ENCODE peak calls at places on chromosomes 3 and 15, in four cellular contexts. One of them, this sample, is unnamed.

GRCh38 chr15:31573759-31574158 is 247.1 kb downstream of the KLF13 start:
- DNase-seq in heart left ventricle: no peak
- DNase-seq in psoas muscle: no peak
- DNase-seq in RWPE2: no peak
- DNase-seq in this sample: no peak

GRCh38 chr15:77966540-77967290 is 110.8 kb downstream of the TBC1D2B start:
- DNase-seq in RWPE2: peak; percentile 66
- DNase-seq in psoas muscle: peak; percentile 73
- DNase-seq in heart left ventricle: no peak
- DNase-seq in this sample: peak; percentile 82

GRCh38 chr3:173066044-173066679 is 74.9 kb downstream of the SPATA16 start:
- DNase-seq in heart left ventricle: peak; percentile 61
- DNase-seq in RWPE2: no peak
- DNase-seq in psoas muscle: no peak
- DNase-seq in this sample: peak; percentile 43

GRCh38 chr3:126551066-126551838 is 7.5 kb downstream of the C3orf22 start:
- DNase-seq in RWPE2: no peak
- DNase-seq in heart left ventricle: peak; percentile 46
- DNase-seq in psoas muscle: peak; percentile 48
- DNase-seq in this sample: peak; percentile 69

GRCh38 chr15:101675015-101675414 is 22.8 kb upstream of the TM2D3 start:
- DNase-seq in heart left ventricle: no peak
- DNase-seq in psoas muscle: no peak
- DNase-seq in RWPE2: no peak
- DNase-seq in this sample: peak; percentile 74

GRCh38 chr3:184637705-184638104 is 74.2 kb downstream of the MAGEF1 start:
- DNase-seq in psoas muscle: no peak
- DNase-seq in heart left ventricle: no peak
- DNase-seq in RWPE2: no peak
- DNase-seq in this sample: peak; percentile 50

GRCh38 chr15:27820232-27820631 is 278.9 kb downstream of the OCA2 start:
- DNase-seq in heart left ventricle: no peak
- DNase-seq in RWPE2: no peak
- DNase-seq in psoas muscle: no peak
- DNase-seq in this sample: no peak

GRCh38 chr3:109098245-109098644 is 19.7 kb downstream of the MORC1 start:
- DNase-seq in heart left ventricle: no peak
- DNase-seq in psoas muscle: no peak
- DNase-seq in RWPE2: no peak
- DNase-seq in this sample: no peak

GRCh38 chr3:31503456-31503855 is 29.3 kb upstream of the STT3B start:
- DNase-seq in RWPE2: no peak
- DNase-seq in heart left ventricle: no peak
- DNase-seq in psoas muscle: no peak
- DNase-seq in this sample: no peak

GRCh38 chr3:134369231-134369741 is 5.0 kb downstream of the AMOTL2 start:
- DNase-seq in heart left ventricle: no peak
- DNase-seq in RWPE2: no peak
- DNase-seq in psoas muscle: peak; percentile 36
- DNase-seq in this sample: peak; percentile 91
- H3K36me3 ChIP-seq in heart left ventricle: peaks cover 57% of the 10 kb centered on the region
- H3K36me3 ChIP-seq in RWPE2: peaks cover 92% of the 10 kb centered on the region
- H3K36me3 ChIP-seq in psoas muscle: peaks cover 72% of the 10 kb centered on the region
- H3K36me3 ChIP-seq in this sample: peaks cover 90% of the 10 kb centered on the region

GRCh38 chr15:40053234-40054055 is 14.5 kb upstream of the SRP14 start:
- DNase-seq in RWPE2: no peak
- DNase-seq in psoas muscle: no peak
- DNase-seq in heart left ventricle: no peak
- DNase-seq in this sample: no peak
- TF ChIP-seq CTCF in RWPE2: no peak
- TF ChIP-seq CTCF in psoas muscle: no peak
- TF ChIP-seq CTCF in heart left ventricle: no peak
- TF ChIP-seq CTCF in this sample: peak; percentile 11

DNA sequence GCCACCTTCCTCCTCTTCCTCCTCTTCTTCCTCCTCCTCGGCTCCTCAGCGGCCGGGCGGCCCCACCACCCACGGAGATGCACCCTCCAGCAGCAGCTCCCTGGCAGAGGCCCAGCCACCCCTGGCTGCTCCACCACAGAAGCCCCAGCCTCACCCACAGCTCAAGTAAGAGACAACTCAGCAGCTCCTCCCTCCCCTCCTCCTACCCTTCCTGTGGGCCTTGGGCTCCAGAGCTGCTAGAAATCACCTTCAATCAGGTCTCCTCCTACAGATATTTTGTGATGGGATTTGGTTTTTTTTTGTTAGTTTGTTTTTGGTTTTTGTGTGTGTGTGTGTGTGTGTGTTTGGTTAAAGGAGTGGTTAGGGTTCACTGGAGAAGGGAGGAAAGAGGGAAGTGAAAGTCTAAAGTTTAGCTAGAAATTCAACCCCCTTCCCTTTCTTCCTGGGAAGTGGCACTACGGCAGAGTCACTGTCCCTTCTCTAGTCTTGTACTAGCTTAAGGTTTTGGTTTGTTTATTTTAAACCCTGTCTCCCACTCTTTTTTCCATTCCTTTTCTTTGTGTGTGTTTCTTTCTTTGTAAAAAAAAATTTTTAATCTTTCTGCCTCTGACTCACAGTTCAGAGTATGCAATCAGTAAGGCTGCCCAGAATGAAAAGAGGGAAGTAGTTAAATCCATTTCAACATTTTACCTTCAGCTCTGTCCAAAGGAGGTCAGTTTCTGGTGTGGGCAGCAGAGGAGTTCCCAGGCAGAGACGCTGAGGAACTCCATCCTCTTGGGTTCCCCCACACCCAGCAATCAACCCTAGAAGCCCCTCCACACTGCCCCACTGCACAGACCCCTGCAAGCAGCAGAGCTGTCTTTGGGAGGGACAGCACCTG is 29.0 kb upstream of the TIMP4 start:
- DNase-seq in heart left ventricle: peak; percentile 81
- DNase-seq in psoas muscle: no peak
- DNase-seq in RWPE2: no peak
- DNase-seq in this sample: peak; percentile 79
- H3K4me1 ChIP-seq in heart left ventricle: no peaks in the 10 kb centered on the region
- H3K4me1 ChIP-seq in psoas muscle: no peaks in the 10 kb centered on the region
- H3K4me1 ChIP-seq in RWPE2: peaks cover 22% of the 10 kb centered on the region
- H3K4me1 ChIP-seq in this sample: peaks cover 26% of the 10 kb centered on the region

GRCh38 chr3:51698209-51698608 is 8.7 kb upstream of the GRM2 start:
- DNase-seq in heart left ventricle: no peak
- DNase-seq in RWPE2: no peak
- DNase-seq in psoas muscle: no peak
- DNase-seq in this sample: peak; percentile 79

GRCh38 chr3:51703026-51703775 is 3.7 kb upstream of the GRM2 start:
- DNase-seq in heart left ventricle: peak; percentile 39
- DNase-seq in psoas muscle: peak; percentile 31
- DNase-seq in RWPE2: no peak
- DNase-seq in this sample: peak; percentile 76

GRCh38 chr3:51702156-51702555 is 4.7 kb upstream of the GRM2 start:
- DNase-seq in heart left ventricle: peak; percentile 15
- DNase-seq in psoas muscle: no peak
- DNase-seq in RWPE2: no peak
- DNase-seq in this sample: no peak

GRCh38 chr3:51696954-51697353 is 9.9 kb upstream of the GRM2 start:
- DNase-seq in psoas muscle: no peak
- DNase-seq in RWPE2: no peak
- DNase-seq in heart left ventricle: no peak
- DNase-seq in this sample: no peak

GRCh38 chr3:51700403-51700802 is 6.5 kb upstream of the GRM2 start:
- DNase-seq in RWPE2: no peak
- DNase-seq in heart left ventricle: peak; percentile 4
- DNase-seq in psoas muscle: no peak
- DNase-seq in this sample: peak; percentile 80
- H3K36me3 ChIP-seq in RWPE2: peaks cover 20% of the 10 kb centered on the region
- H3K36me3 ChIP-seq in heart left ventricle: peaks cover 13% of the 10 kb centered on the region
- H3K36me3 ChIP-seq in psoas muscle: peaks cover 80% of the 10 kb centered on the region
- H3K36me3 ChIP-seq in this sample: peaks cover 8% of the 10 kb centered on the region

DNA sequence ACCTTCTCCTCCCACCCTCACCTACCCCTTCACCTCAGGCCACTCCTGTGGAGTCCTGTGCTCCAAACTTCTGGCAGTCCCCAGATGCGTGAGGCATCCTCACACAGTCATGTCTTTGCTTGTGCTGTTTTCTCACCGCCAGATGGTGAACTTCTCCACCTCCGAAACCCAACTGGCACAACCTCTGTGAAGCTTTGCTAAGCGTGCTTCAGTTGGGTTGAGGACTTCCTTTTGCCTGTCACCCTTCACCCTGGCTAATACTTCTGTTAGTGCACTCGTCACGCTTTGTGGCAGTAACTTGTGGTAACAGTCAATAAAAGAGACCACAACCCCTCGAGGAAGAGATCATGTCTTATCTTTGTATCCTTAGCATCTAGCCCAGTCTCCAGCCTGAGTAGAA is 42.0 kb upstream of the SKOR1 start:
- DNase-seq in RWPE2: no peak
- DNase-seq in heart left ventricle: no peak
- DNase-seq in psoas muscle: no peak
- DNase-seq in this sample: no peak
- TF ChIP-seq CTCF in RWPE2: no peak
- TF ChIP-seq CTCF in heart left ventricle: no peak
- TF ChIP-seq CTCF in psoas muscle: no peak
- TF ChIP-seq CTCF in this sample: no peak

DNA sequence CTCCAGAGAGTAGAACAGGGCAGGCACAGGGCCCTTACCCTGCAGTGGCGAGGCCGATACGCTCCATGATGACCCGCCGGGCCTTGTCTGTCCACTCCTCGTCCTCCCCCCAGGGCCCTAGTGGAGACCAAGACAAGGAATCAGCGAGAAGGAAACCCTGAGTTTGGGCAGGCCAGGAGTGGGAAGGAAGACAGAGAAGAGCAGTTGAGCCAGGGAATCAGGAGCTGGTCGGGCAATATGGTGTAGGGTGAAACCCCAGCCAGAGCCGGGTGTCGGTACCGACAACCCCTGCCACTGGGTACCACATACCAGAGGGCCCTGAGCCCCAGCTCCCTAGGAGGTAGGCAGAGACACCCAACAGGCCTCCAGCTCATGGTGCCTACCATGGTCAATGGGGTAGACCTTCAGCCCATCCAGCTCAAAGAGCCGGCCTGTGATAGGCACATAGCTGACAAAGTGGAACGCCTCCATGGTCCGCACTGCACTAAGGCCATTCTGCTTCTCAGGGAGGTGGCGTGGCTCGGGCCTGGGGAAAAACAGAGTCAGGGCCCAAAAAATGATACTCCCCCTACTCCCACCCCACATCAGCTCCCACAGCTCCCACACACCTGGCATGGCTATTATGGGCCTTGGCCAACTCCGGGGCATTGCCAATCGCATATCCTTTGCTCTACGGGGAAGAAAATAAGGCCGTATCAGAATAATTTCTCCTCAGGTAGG is 38.0 kb downstream of the SEMA3G start:
- DNase-seq in psoas muscle: peak; percentile 40
- DNase-seq in RWPE2: peak; percentile 47
- DNase-seq in heart left ventricle: peak; percentile 54
- DNase-seq in this sample: peak; percentile 41
- H3K4me1 ChIP-seq in psoas muscle: peaks cover 20% of the 10 kb centered on the region
- H3K4me1 ChIP-seq in RWPE2: peaks cover 23% of the 10 kb centered on the region
- H3K4me1 ChIP-seq in heart left ventricle: peaks cover 28% of the 10 kb centered on the region
- H3K4me1 ChIP-seq in this sample: peaks cover 21% of the 10 kb centered on the region

GRCh38 chr3:120396469-120396868 is 47.3 kb upstream of the LRRC58 start:
- DNase-seq in heart left ventricle: no peak
- DNase-seq in RWPE2: no peak
- DNase-seq in psoas muscle: no peak
- DNase-seq in this sample: no peak
- H3K36me3 ChIP-seq in heart left ventricle: peaks cover 60% of the 10 kb centered on the region
- H3K36me3 ChIP-seq in RWPE2: peaks cover 60% of the 10 kb centered on the region
- H3K36me3 ChIP-seq in psoas muscle: peaks cover 51% of the 10 kb centered on the region
- H3K36me3 ChIP-seq in this sample: peaks cover 80% of the 10 kb centered on the region

DNA sequence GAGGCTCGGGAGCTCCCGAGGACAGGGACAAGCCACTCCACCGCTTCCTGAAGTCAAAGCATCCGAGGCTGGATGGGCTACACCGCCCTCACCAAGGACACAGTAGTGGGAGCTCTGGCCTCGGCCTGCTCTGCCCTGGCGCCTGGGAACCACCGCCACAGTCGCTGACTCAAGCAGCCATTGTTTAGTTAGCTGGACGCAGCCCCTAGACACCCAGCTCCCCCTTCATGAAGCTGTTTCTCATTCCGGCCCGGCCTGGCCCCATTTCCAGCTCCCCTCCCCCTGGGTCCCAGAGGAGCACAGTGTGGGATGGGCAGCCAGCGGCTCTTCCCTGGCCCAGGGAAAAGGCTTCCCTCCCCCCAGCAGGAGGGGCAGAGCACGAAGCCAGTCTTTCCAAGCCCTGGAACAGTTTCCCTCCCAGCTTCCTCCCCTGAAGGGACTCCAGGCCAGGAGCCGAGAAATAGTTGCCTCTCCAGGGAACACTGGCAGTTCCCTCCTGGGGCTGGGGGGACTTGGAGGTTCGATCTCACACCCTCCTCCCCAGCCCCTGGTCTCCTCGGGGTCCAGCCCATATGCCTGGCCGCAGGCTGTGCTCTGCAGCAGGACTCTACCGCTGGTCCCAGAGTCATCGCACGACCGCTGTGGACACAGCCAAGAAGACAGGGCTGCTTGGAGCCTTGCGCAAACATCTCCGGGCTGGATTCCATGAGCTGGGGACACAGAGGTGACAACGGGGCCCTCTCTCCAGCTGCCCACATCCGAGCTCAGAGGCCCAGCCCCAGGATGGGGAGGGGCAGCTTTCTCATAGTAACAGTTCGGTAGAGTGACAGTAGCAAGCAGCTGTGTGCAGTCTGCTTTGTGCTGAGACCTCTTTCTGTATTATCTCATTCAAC is 10.0 kb downstream of the PLXND1 start:
- DNase-seq in RWPE2: no peak
- DNase-seq in psoas muscle: peak; percentile 94
- DNase-seq in heart left ventricle: peak; percentile 94
- DNase-seq in this sample: peak; percentile 99
- TF ChIP-seq CTCF in RWPE2: no peak
- TF ChIP-seq CTCF in psoas muscle: no peak
- TF ChIP-seq CTCF in heart left ventricle: no peak
- TF ChIP-seq CTCF in this sample: no peak

This sample was measured in osteoblast.